ENCODE peak calls at places on chromosomes 16 and 17, in four cellular contexts. One of them, this sample, is unnamed.

GRCh38 chr16:3536271-3536671 is 35.5 kb downstream of the CLUAP1 start:
- DNase-seq in AG09309: no peak
- DNase-seq in AG10803: peak; percentile 82
- DNase-seq in thoracic aorta: no peak
- DNase-seq in this sample: peak; percentile 53

GRCh38 chr17:67854378-67854777 is 29.1 kb downstream of the BPTF start:
- DNase-seq in AG09309: no peak
- DNase-seq in AG10803: no peak
- DNase-seq in thoracic aorta: no peak
- DNase-seq in this sample: no peak

GRCh38 chr16:19102187-19102872 is 11.4 kb upstream of the ITPRIPL2 start:
- DNase-seq in AG09309: no peak
- DNase-seq in AG10803: no peak
- DNase-seq in thoracic aorta: no peak
- DNase-seq in this sample: no peak

GRCh38 chr16:66167564-66168291 is 198.8 kb upstream of the CDH5 start:
- DNase-seq in AG09309: no peak
- DNase-seq in AG10803: no peak
- DNase-seq in thoracic aorta: no peak
- DNase-seq in this sample: no peak

GRCh38 chr16:55480228-55480655 is 1.2 kb downstream of the MMP2 start:
- DNase-seq in AG09309: peak; percentile 84
- DNase-seq in AG10803: peak; percentile 96
- DNase-seq in thoracic aorta: peak; percentile 60
- DNase-seq in this sample: peak; percentile 83

GRCh38 chr17:69501591-69502468 is 87.3 kb downstream of the MAP2K6 start:
- DNase-seq in AG09309: no peak
- DNase-seq in AG10803: peak; percentile 89
- DNase-seq in thoracic aorta: no peak
- DNase-seq in this sample: no peak

GRCh38 chr17:59839646-59840328 is 53.0 kb downstream of the TUBD1 start:
- DNase-seq in AG09309: no peak
- DNase-seq in AG10803: peak; percentile 58
- DNase-seq in thoracic aorta: no peak
- DNase-seq in this sample: no peak

GRCh38 chr17:71287246-71287828 is 833.5 kb upstream of the SOX9 start:
- DNase-seq in AG09309: no peak
- DNase-seq in AG10803: peak; percentile 16
- DNase-seq in thoracic aorta: no peak
- DNase-seq in this sample: no peak

GRCh38 chr17:82375359-82376041 is 3.9 kb downstream of the UTS2R start:
- DNase-seq in AG09309: no peak
- DNase-seq in AG10803: no peak
- DNase-seq in thoracic aorta: no peak
- DNase-seq in this sample: no peak

GRCh38 chr16:84308120-84308519 is 13.4 kb downstream of the WFDC1 start:
- DNase-seq in AG09309: no peak
- DNase-seq in AG10803: peak; percentile 39
- DNase-seq in thoracic aorta: no peak
- DNase-seq in this sample: no peak

GRCh38 chr16:77306050-77306616 is 106.9 kb downstream of the SYCE1L start:
- DNase-seq in AG09309: no peak
- DNase-seq in AG10803: no peak
- DNase-seq in thoracic aorta: no peak
- DNase-seq in this sample: no peak

GRCh38 chr17:74219576-74220133 is 6.3 kb downstream of the TTYH2 start:
- DNase-seq in AG09309: no peak
- DNase-seq in AG10803: no peak
- DNase-seq in thoracic aorta: no peak
- DNase-seq in this sample: no peak

GRCh38 chr17:38541281-38541680 is 64.5 kb downstream of the SRCIN1 start:
- DNase-seq in AG09309: no peak
- DNase-seq in AG10803: no peak
- DNase-seq in thoracic aorta: no peak
- DNase-seq in this sample: no peak

GRCh38 chr17:74239169-74239568 is 25.8 kb downstream of the TTYH2 start:
- DNase-seq in AG09309: no peak
- DNase-seq in AG10803: no peak
- DNase-seq in thoracic aorta: peak; percentile 17
- DNase-seq in this sample: peak; percentile 65

GRCh38 chr16:87002717-87003413 is 314.3 kb downstream of the C16orf95 start:
- DNase-seq in AG09309: peak; percentile 29
- DNase-seq in AG10803: peak; percentile 63
- DNase-seq in thoracic aorta: no peak
- DNase-seq in this sample: peak; percentile 72

GRCh38 chr17:28466521-28467048 is 6.9 kb upstream of the SLC13A2 start:
- DNase-seq in AG09309: no peak
- DNase-seq in AG10803: no peak
- DNase-seq in thoracic aorta: no peak
- DNase-seq in this sample: no peak

GRCh38 chr17:18260332-18261145 is at the start of gene MIEF2:
- DNase-seq in AG09309: peak; percentile 75
- DNase-seq in AG10803: peak; percentile 93
- DNase-seq in thoracic aorta: peak; percentile 74
- DNase-seq in this sample: peak; percentile 75

GRCh38 chr16:85699628-85700027 is 10.9 kb upstream of the GINS2 start:
- DNase-seq in AG09309: peak; percentile 28
- DNase-seq in AG10803: peak; percentile 53
- DNase-seq in thoracic aorta: no peak
- DNase-seq in this sample: peak; percentile 31

GRCh38 chr17:30594223-30594952 is 117.2 kb downstream of the GOSR1 start:
- DNase-seq in AG09309: no peak
- DNase-seq in AG10803: no peak
- DNase-seq in thoracic aorta: no peak
- DNase-seq in this sample: no peak

GRCh38 chr17:30597776-30598288 is 120.6 kb downstream of the GOSR1 start:
- DNase-seq in AG09309: no peak
- DNase-seq in AG10803: no peak
- DNase-seq in thoracic aorta: no peak
- DNase-seq in this sample: no peak

GRCh38 chr17:30600830-30601494 is 123.8 kb downstream of the GOSR1 start:
- DNase-seq in AG09309: no peak
- DNase-seq in AG10803: peak; percentile 9
- DNase-seq in thoracic aorta: no peak
- DNase-seq in this sample: no peak

GRCh38 chr17:30600062-30600829 is 123.0 kb downstream of the GOSR1 start:
- DNase-seq in AG09309: no peak
- DNase-seq in AG10803: peak; percentile 76
- DNase-seq in thoracic aorta: peak; percentile 23
- DNase-seq in this sample: no peak

DNA sequence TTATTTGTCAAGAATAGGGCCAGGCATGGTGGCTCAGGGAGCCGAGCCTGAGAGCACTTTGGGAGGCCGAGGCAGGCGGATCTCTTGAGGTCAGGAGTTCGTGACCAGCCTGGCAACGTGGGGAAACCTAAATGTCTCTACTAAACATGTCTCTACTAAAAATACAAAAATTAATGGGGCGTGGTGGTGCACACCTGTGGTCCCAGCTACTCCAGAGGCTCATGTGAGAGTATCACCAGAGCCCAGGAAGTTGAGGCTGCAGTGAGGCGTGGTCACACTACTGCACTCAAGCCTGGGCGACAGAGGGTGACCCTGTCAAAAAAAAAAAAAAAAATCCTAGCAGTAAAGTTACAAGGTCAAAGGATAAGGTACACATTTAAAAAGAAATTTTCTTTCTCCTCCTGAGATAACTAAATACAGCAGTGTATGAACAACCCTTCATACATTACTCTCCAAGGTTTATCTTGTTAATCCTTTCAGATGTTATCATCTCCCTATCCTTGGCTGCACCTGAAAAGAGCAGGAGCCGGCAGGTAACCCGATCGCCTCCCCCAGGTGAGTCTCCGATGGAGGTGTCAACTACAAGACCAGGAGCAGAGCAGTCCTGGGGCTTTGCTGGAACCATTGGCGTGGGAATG is 122.3 kb downstream of the GOSR1 start:
- DNase-seq in AG09309: no peak
- DNase-seq in AG10803: no peak
- DNase-seq in thoracic aorta: no peak
- DNase-seq in this sample: no peak
- H3K4me3 ChIP-seq in AG09309: peak overlapping the region; percentile 92
- H3K4me3 ChIP-seq in AG10803: peak overlapping the region; percentile 82
- H3K4me3 ChIP-seq in thoracic aorta: peak overlapping the region; percentile 98
- H3K4me3 ChIP-seq in this sample: peak overlapping the region; percentile 80

GRCh38 chr16:27242398-27242797 is 26.2 kb downstream of the NSMCE1 start:
- DNase-seq in AG09309: no peak
- DNase-seq in AG10803: no peak
- DNase-seq in thoracic aorta: no peak
- DNase-seq in this sample: no peak
- H3K4me3 ChIP-seq in AG09309: peak overlapping the region; percentile 12
- H3K4me3 ChIP-seq in AG10803: peak overlapping the region; percentile 39
- H3K4me3 ChIP-seq in thoracic aorta: peak overlapping the region; percentile 69
- H3K4me3 ChIP-seq in this sample: peak overlapping the region; percentile 25

DNA sequence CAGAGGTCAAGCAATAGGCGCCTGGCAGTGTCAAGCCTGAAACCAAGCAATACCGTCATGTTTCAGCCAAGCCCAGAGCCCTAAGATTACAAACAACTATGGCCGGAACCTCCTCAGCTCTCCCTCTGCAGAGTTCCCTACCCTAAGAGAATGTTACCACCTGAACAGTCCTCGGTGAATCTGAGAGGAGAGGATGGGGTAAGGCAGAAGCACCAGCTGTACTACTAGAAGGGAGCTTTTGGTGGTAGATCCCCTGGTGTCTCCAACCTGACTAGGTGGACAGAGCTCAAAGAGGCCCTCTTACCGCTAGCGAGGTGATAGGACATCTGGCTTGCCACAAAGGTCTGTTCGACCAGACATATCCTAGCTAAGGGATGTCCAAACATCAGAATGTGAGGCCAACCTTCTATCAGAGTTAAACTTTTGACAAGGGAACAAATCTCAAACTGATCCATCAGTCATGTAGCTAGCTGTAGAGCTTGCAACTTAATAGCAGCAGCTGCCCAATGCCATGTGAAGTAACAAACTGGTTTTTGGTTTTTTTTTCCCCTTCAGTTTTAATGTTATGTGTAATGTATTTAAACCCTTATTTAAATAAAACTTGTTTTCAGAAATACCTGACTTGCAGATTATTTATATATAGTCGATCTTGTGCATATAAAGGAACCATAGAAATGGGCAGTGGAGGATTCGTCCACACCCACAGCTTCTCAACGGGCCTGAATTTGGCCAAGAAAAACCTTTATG is 2.5 kb downstream of the EIF1 start:
- DNase-seq in AG09309: no peak
- DNase-seq in AG10803: no peak
- DNase-seq in thoracic aorta: no peak
- DNase-seq in this sample: no peak
- H3K4me3 ChIP-seq in AG09309: peak overlapping the region; percentile 59
- H3K4me3 ChIP-seq in AG10803: peak overlapping the region; percentile 71
- H3K4me3 ChIP-seq in thoracic aorta: peak overlapping the region; percentile 100
- H3K4me3 ChIP-seq in this sample: peak overlapping the region; percentile 5

GRCh38 chr17:58335061-58335731 is 6.6 kb upstream of the TSPOAP1 start:
- DNase-seq in AG09309: no peak
- DNase-seq in AG10803: no peak
- DNase-seq in thoracic aorta: no peak
- DNase-seq in this sample: no peak

GRCh38 chr17:58334661-58335060 is 6.1 kb upstream of the TSPOAP1 start:
- DNase-seq in AG09309: no peak
- DNase-seq in AG10803: no peak
- DNase-seq in thoracic aorta: no peak
- DNase-seq in this sample: no peak

GRCh38 chr17:58332720-58333395 is 4.3 kb upstream of the TSPOAP1 start:
- DNase-seq in AG09309: no peak
- DNase-seq in AG10803: no peak
- DNase-seq in thoracic aorta: no peak
- DNase-seq in this sample: no peak

GRCh38 chr17:58331815-58332719 is 3.5 kb upstream of the TSPOAP1 start:
- DNase-seq in AG09309: no peak
- DNase-seq in AG10803: no peak
- DNase-seq in thoracic aorta: no peak
- DNase-seq in this sample: no peak

DNA sequence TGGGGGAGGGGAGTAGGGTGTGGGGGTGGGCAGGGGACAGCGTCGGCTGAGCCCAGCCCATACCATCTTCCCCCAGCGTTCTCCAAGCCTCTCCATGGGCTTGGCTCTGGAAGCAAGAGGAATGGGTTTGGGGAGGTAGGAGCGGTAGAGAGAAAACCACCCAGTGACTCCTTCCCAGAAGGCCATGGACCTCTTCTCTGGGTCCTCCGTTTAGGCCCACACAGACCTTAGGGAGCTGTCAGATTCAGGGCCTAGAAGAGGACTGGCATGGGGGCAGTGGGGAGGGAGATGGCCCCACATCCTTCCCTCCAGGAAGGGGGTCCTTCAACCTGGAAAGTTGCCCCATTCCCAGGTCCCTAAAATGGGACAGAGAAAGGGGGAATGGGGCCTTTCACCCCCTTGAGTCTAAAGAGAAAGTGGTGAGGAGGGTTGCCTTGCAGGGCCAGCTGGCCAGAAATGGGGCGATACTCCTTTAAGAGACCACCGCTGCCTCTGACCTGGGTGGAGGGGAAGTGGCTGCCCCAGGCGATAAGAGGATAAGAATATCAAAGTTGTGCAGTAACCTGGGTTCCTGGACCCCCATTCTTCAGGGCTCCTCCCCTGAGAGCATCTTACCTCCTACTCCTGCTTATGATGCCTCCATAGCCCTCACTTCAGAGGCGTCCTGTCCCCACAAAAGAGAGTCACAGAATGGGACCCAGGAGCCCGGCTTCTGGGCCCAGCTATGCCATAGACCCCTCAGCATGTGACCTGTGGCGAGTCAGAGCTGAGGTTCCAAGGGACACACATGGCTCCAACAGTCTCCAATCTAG is 5.0 kb upstream of the TSPOAP1 start:
- DNase-seq in AG09309: no peak
- DNase-seq in AG10803: no peak
- DNase-seq in thoracic aorta: no peak
- DNase-seq in this sample: no peak
- H3K4me3 ChIP-seq in AG09309: no peak overlapping the region
- H3K4me3 ChIP-seq in AG10803: no peak overlapping the region
- H3K4me3 ChIP-seq in thoracic aorta: peak overlapping the region; percentile 72
- H3K4me3 ChIP-seq in this sample: no peak overlapping the region

GRCh38 chr16:75169899-75170405 is 21.6 kb downstream of the ZFP1 start:
- DNase-seq in AG09309: no peak
- DNase-seq in AG10803: no peak
- DNase-seq in thoracic aorta: no peak
- DNase-seq in this sample: no peak
- H3K4me3 ChIP-seq in AG09309: no peak overlapping the region
- H3K4me3 ChIP-seq in AG10803: no peak overlapping the region
- H3K4me3 ChIP-seq in thoracic aorta: no peak overlapping the region
- H3K4me3 ChIP-seq in this sample: no peak overlapping the region

DNA sequence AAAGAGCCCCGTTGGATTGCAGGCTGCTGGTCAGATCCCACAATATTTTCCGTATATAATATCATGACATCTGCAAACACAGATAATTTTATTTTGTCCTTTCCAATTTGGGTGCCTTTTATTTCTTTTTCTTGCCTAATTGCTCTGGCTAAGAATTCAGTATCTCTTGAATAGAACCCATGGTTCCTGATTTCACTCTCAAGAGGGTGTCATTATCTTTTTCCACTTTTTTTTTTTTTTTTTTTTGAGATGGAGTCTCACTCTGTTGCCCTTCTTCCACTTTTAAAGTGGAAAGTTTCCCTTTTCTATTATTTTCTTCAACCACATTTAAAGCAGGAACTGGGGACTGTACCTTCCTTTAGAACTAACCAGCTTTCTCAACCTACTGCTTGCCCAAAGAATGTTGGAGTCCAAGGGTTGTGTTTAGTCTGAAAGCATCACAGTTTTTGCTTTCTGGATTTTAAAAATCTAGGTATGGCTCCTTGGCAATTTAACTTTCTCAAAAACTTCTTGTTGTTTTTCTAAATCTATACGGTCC is 31.1 kb downstream of the SLFN11 start:
- DNase-seq in AG09309: no peak
- DNase-seq in AG10803: no peak
- DNase-seq in thoracic aorta: no peak
- DNase-seq in this sample: no peak
- H3K4me3 ChIP-seq in AG09309: no peak overlapping the region
- H3K4me3 ChIP-seq in AG10803: no peak overlapping the region
- H3K4me3 ChIP-seq in thoracic aorta: no peak overlapping the region
- H3K4me3 ChIP-seq in this sample: no peak overlapping the region

GRCh38 chr17:2122641-2123302 is 67.9 kb downstream of the HIC1 start:
- DNase-seq in AG09309: no peak
- DNase-seq in AG10803: peak; percentile 76
- DNase-seq in thoracic aorta: no peak
- DNase-seq in this sample: no peak
- H3K4me3 ChIP-seq in AG09309: no peak overlapping the region
- H3K4me3 ChIP-seq in AG10803: no peak overlapping the region
- H3K4me3 ChIP-seq in thoracic aorta: peak overlapping the region; percentile 31
- H3K4me3 ChIP-seq in this sample: no peak overlapping the region

This sample was measured in skeletal muscle cell.